ENCODE peak calls at places on chromosomes 6 and 20, in nine cellular contexts. S, R, U, A, V, Q, B, C and W are unnamed samples.

GRCh38 chr6:122610690-122611455 is 668 bp downstream of the PKIB start:
- DNase-seq in S (peak; percentile 25), C (no peak), A (peak; percentile 54), U (peak; percentile 71), V (no peak), Q (peak; percentile 28), R (peak; percentile 70), B (no peak), W (peak; percentile 84)

GRCh38 chr6:33419580-33420492 is at the start of gene SYNGAP1:
- DNase-seq in C (peak; percentile 93), R (peak; percentile 78), V (peak; percentile 67), U (peak; percentile 71), A (no peak), B (no peak), Q (peak; percentile 60), S (no peak), W (peak; percentile 46)

GRCh38 chr6:22353036-22353560 is 56.3 kb upstream of the PRL start:
- DNase-seq in B (no peak), C (no peak), S (no peak), Q (no peak), U (no peak), V (no peak), R (no peak), A (no peak), W (no peak)

GRCh38 chr6:17505767-17506280 is 94.3 kb upstream of the FAM8A1 start:
- DNase-seq in V (peak; percentile 65), Q (no peak), C (no peak), S (no peak), A (no peak), R (no peak), U (no peak), B (no peak), W (no peak)

GRCh38 chr20:51711426-51711825 is 56.8 kb downstream of the ATP9A start:
- DNase-seq in A (no peak), V (no peak), R (no peak), B (no peak), C (no peak), U (peak; percentile 42), S (no peak), Q (no peak), W (no peak)

GRCh38 chr6:83605517-83605916 is 93.2 kb downstream of the PRSS35 start:
- DNase-seq in R (peak; percentile 7), Q (no peak), V (no peak), U (peak; percentile 23), A (no peak), B (no peak), C (no peak), S (no peak), W (no peak)

GRCh38 chr6:75735491-75736186 is 13.4 kb upstream of the MYO6 start:
- DNase-seq in V (peak; percentile 30), S (no peak), R (no peak), Q (no peak), C (no peak), B (no peak), A (no peak), U (no peak), W (no peak)

GRCh38 chr20:18057106-18057993 is at the start of gene OVOL2:
- DNase-seq in U (peak; percentile 91), C (no peak), Q (peak; percentile 16), V (no peak), S (peak; percentile 87), A (peak; percentile 89), R (peak; percentile 88), B (no peak), W (peak; percentile 88)

GRCh38 chr6:162829013-162829742 is 101.4 kb downstream of the PACRG start:
- DNase-seq in A (no peak), V (no peak), U (no peak), S (no peak), B (no peak), C (no peak), R (no peak), Q (no peak), W (no peak)

GRCh38 chr20:44437497-44437896 is 38.2 kb upstream of the TTPAL start:
- DNase-seq in V (no peak), U (no peak), C (no peak), B (no peak), S (no peak), R (no peak), A (no peak), Q (no peak), W (no peak)

GRCh38 chr6:116255246-116255800 is 1.4 kb upstream of the TSPYL4 start:
- DNase-seq in A (no peak), U (peak; percentile 8), S (no peak), Q (no peak), C (no peak), R (no peak), V (peak; percentile 34), B (no peak), W (no peak)

GRCh38 chr6:84249724-84250123 is 22.3 kb upstream of the CEP162 start:
- DNase-seq in U (peak; percentile 32), R (peak; percentile 12), A (no peak), C (no peak), S (no peak), V (no peak), B (no peak), Q (no peak), W (no peak)

GRCh38 chr20:50845566-50846211 is 50.8 kb downstream of the BCAS4 start:
- DNase-seq in A (no peak), B (no peak), U (no peak), R (no peak), C (no peak), S (no peak), V (no peak), Q (no peak), W (no peak)

GRCh38 chr6:33161354-33162320 is 30.6 kb downstream of the COL11A2 start:
- DNase-seq in U (peak; percentile 56), V (peak; percentile 56), A (peak; percentile 88), S (peak; percentile 55), R (peak; percentile 96), Q (peak; percentile 84), C (peak; percentile 89), B (peak; percentile 70), W (peak; percentile 71)

GRCh38 chr20:6108330-6108729 is 14.5 kb downstream of the FERMT1 start:
- DNase-seq in C (no peak), Q (no peak), R (no peak), B (no peak), U (peak; percentile 72), A (no peak), S (no peak), V (no peak), W (no peak)

GRCh38 chr6:33410711-33411631 is at the start of gene PHF1:
- DNase-seq in V (peak; percentile 86), S (peak; percentile 76), U (no peak), C (no peak), Q (peak; percentile 82), B (no peak), R (peak; percentile 96), A (peak; percentile 78), W (peak; percentile 78)

GRCh38 chr20:10511507-10512231 is 76.6 kb downstream of the SLX4IP start:
- DNase-seq in C (peak; percentile 96), V (peak; percentile 95), A (peak; percentile 97), U (peak; percentile 95), R (peak; percentile 26), Q (peak; percentile 82), B (peak; percentile 50), S (peak; percentile 85), W (peak; percentile 48)

GRCh38 chr20:47370850-47371782 is 14.6 kb upstream of the ZMYND8 start:
- DNase-seq in R (no peak), C (no peak), Q (no peak), S (no peak), B (no peak), V (no peak), A (no peak), U (peak; percentile 83), W (no peak)

DNA sequence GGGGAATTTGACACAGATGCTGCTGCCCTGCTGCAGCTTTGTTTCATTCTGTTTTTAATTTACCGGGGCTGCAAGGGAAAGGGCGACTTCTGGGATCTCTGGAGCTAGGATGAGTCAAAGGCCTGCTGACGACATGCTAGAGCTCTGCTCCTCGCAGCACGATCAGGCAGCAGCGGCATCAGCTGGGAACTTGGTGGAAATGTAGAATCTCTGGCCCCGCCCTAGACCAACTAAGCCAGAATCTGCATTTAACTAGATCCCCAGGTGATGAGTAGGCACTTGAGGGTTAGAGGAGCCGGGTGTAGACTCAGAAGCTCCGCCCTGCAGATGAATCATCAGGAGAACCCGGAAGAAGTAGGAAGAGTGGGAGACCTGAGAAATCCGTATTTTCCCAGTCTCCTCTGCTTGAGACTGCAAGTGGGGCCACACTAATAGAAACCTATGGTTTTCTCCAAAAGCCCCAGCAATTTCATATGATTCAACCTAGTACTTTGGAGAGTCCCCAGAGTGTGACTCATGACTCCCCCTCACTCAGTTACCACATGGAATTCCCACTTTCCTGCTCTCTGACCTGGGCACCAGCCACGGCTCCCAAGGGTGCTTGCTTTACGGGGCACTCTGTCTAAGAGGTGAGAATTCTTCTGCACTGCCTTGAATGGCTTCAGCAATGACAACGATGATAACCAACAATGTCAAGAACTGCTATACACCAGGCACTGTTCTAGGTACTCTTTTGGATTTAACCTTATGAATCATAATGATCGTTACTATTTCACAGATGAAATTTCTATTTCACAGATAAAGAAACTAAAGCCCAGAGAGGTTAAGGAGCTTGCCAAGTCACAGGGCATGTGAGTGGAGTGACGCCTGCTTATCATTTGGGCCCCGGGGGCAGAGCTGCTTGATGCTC is 18.1 kb downstream of the TUBB2B start:
- DNase-seq in C (no peak), R (peak; percentile 85), Q (peak; percentile 65), V (peak; percentile 97), S (peak; percentile 44), B (no peak), A (peak; percentile 58), U (peak; percentile 99), W (no peak)
- H3K4me3 ChIP-seq in C (no peak overlapping the region), R (no peak overlapping the region), Q (no peak overlapping the region), V (peak overlapping the region; percentile 0), S (peak overlapping the region; percentile 25), B (peak overlapping the region; percentile 57), A (no peak overlapping the region), U (no peak overlapping the region), W (no peak overlapping the region)

GRCh38 chr20:63539092-63539430 is 1.9 kb upstream of the PTK6 start:
- DNase-seq in B (no peak), Q (no peak), S (no peak), R (no peak), V (no peak), A (no peak), U (no peak), C (no peak), W (no peak)
- H3K4me3 ChIP-seq in B (no peak overlapping the region), Q (no peak overlapping the region), S (no peak overlapping the region), R (no peak overlapping the region), V (no peak overlapping the region), A (no peak overlapping the region), U (no peak overlapping the region), C (no peak overlapping the region), W (no peak overlapping the region)

DNA sequence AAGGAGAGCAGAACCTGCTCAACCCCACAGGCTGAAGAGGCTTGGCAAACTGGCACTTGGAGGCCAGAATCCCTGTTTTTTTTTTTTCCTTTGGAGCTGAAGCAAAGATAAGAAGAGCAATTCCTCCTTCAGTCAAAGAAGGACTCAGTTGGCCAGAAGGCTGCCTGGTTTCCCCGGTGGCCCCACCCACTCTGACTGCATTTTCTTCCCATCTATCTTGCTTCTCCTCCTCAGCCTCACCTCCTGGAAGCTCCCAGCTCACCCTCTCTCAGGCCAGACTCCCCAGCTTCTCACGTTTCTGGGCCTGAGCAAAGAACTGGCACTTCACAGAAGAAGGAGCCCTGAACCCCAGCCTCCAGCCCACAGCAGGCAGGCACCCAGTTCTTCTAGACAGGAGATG is 2.4 kb downstream of the LRFN2 start:
- DNase-seq in R (no peak), A (no peak), U (peak; percentile 26), C (no peak), B (no peak), S (no peak), V (no peak), Q (no peak), W (no peak)
- H3K4me3 ChIP-seq in R (no peak overlapping the region), A (no peak overlapping the region), U (no peak overlapping the region), C (no peak overlapping the region), B (no peak overlapping the region), S (no peak overlapping the region), V (no peak overlapping the region), Q (no peak overlapping the region), W (no peak overlapping the region)

GRCh38 chr6:142946924-142947701 is 2.1 kb upstream of the HIVEP2 start:
- DNase-seq in R (peak; percentile 81), A (peak; percentile 91), S (peak; percentile 77), C (peak; percentile 92), Q (peak; percentile 88), U (peak; percentile 50), B (peak; percentile 81), V (peak; percentile 68), W (peak; percentile 91)
- H3K4me3 ChIP-seq in R (peak overlapping the region; percentile 94), A (peak overlapping the region; percentile 78), S (peak overlapping the region; percentile 99), C (peak overlapping the region; percentile 55), Q (peak overlapping the region; percentile 94), U (peak overlapping the region; percentile 66), B (peak overlapping the region; percentile 96), V (peak overlapping the region; percentile 71), W (peak overlapping the region; percentile 82)